ENCODE peak calls at places on chromosome 17, in six cellular contexts. One of them, this sample, is unnamed.
A peak's percentile ranks its signal among the peaks of the same experiment; 100 is the strongest.

GRCh38 chr17:68198931-68199836 is 48.7 kb upstream of the AMZ2 start:
- DNase-seq in stomach: no peak
- DNase-seq in adrenal gland: no peak
- DNase-seq in right lobe of liver: no peak
- DNase-seq in breast epithelium: no peak
- DNase-seq in heart left ventricle: no peak
- DNase-seq in this sample: no peak

GRCh38 chr17:82313195-82314011 is 4.0 kb downstream of the CD7 start:
- DNase-seq in stomach: no peak
- DNase-seq in adrenal gland: no peak
- DNase-seq in right lobe of liver: no peak
- DNase-seq in breast epithelium: no peak
- DNase-seq in heart left ventricle: no peak
- DNase-seq in this sample: no peak

GRCh38 chr17:69314246-69315030 is 12.5 kb downstream of the ABCA5 start:
- DNase-seq in stomach: no peak
- DNase-seq in adrenal gland: no peak
- DNase-seq in right lobe of liver: no peak
- DNase-seq in breast epithelium: no peak
- DNase-seq in heart left ventricle: no peak
- DNase-seq in this sample: no peak

GRCh38 chr17:59634632-59635561 is 15.2 kb downstream of the CLTC start:
- DNase-seq in stomach: no peak
- DNase-seq in adrenal gland: no peak
- DNase-seq in right lobe of liver: no peak
- DNase-seq in breast epithelium: no peak
- DNase-seq in heart left ventricle: no peak
- DNase-seq in this sample: no peak

GRCh38 chr17:32192379-32192778 is 50.1 kb downstream of the RHOT1 start:
- DNase-seq in stomach: no peak
- DNase-seq in adrenal gland: no peak
- DNase-seq in right lobe of liver: no peak
- DNase-seq in breast epithelium: no peak
- DNase-seq in heart left ventricle: no peak
- DNase-seq in this sample: no peak

GRCh38 chr17:17679748-17680147 is 1.5 kb upstream of the RAI1 start:
- DNase-seq in stomach: no peak
- DNase-seq in adrenal gland: no peak
- DNase-seq in right lobe of liver: no peak
- DNase-seq in breast epithelium: no peak
- DNase-seq in heart left ventricle: no peak
- DNase-seq in this sample: no peak

GRCh38 chr17:82160081-82160480 is 52.6 kb downstream of the CCDC57 start:
- DNase-seq in stomach: no peak
- DNase-seq in adrenal gland: no peak
- DNase-seq in right lobe of liver: no peak
- DNase-seq in breast epithelium: no peak
- DNase-seq in heart left ventricle: no peak
- DNase-seq in this sample: no peak

GRCh38 chr17:75031972-75032895 is 14.5 kb downstream of the ATP5PD start:
- DNase-seq in stomach: peak; percentile 51
- DNase-seq in adrenal gland: peak; percentile 83
- DNase-seq in right lobe of liver: peak; percentile 58
- DNase-seq in breast epithelium: peak; percentile 77
- DNase-seq in heart left ventricle: peak; percentile 76
- DNase-seq in this sample: no peak

GRCh38 chr17:50565559-50566350 is 5.2 kb downstream of the CACNA1G start:
- DNase-seq in stomach: no peak
- DNase-seq in adrenal gland: no peak
- DNase-seq in right lobe of liver: no peak
- DNase-seq in breast epithelium: no peak
- DNase-seq in heart left ventricle: no peak
- DNase-seq in this sample: no peak

GRCh38 chr17:77349976-77350830 is 209.4 kb downstream of the SEC14L1 start:
- DNase-seq in stomach: peak; percentile 18
- DNase-seq in adrenal gland: peak; percentile 77
- DNase-seq in right lobe of liver: no peak
- DNase-seq in breast epithelium: no peak
- DNase-seq in heart left ventricle: peak; percentile 30
- DNase-seq in this sample: no peak

GRCh38 chr17:76353004-76353598 is 615 bp downstream of the PRPSAP1 start:
- DNase-seq in stomach: peak; percentile 34
- DNase-seq in adrenal gland: peak; percentile 38
- DNase-seq in right lobe of liver: peak; percentile 57
- DNase-seq in breast epithelium: no peak
- DNase-seq in heart left ventricle: peak; percentile 28
- DNase-seq in this sample: peak; percentile 70

GRCh38 chr17:17832040-17832363 is 4.8 kb downstream of the SREBF1 start:
- DNase-seq in stomach: no peak
- DNase-seq in adrenal gland: no peak
- DNase-seq in right lobe of liver: no peak
- DNase-seq in breast epithelium: no peak
- DNase-seq in heart left ventricle: no peak
- DNase-seq in this sample: no peak

GRCh38 chr17:40517981-40518380 is 16.6 kb upstream of the TNS4 start:
- DNase-seq in stomach: no peak
- DNase-seq in adrenal gland: peak; percentile 35
- DNase-seq in right lobe of liver: no peak
- DNase-seq in breast epithelium: no peak
- DNase-seq in heart left ventricle: no peak
- DNase-seq in this sample: no peak

GRCh38 chr17:40563371-40564052 is 1.8 kb downstream of the CCR7 start:
- DNase-seq in stomach: peak; percentile 20
- DNase-seq in adrenal gland: no peak
- DNase-seq in right lobe of liver: peak; percentile 23
- DNase-seq in breast epithelium: no peak
- DNase-seq in heart left ventricle: no peak
- DNase-seq in this sample: no peak

GRCh38 chr17:40551874-40552768 is 13.2 kb downstream of the CCR7 start:
- DNase-seq in stomach: peak; percentile 29
- DNase-seq in adrenal gland: peak; percentile 37
- DNase-seq in right lobe of liver: peak; percentile 61
- DNase-seq in breast epithelium: peak; percentile 57
- DNase-seq in heart left ventricle: no peak
- DNase-seq in this sample: no peak

GRCh38 chr17:40481106-40481505 is 20.3 kb downstream of the TNS4 start:
- DNase-seq in stomach: no peak
- DNase-seq in adrenal gland: no peak
- DNase-seq in right lobe of liver: no peak
- DNase-seq in breast epithelium: no peak
- DNase-seq in heart left ventricle: no peak
- DNase-seq in this sample: no peak

GRCh38 chr17:67359960-67360817 is 6.2 kb downstream of the PSMD12 start:
- DNase-seq in stomach: no peak
- DNase-seq in adrenal gland: no peak
- DNase-seq in right lobe of liver: no peak
- DNase-seq in breast epithelium: no peak
- DNase-seq in heart left ventricle: no peak
- DNase-seq in this sample: no peak

GRCh38 chr17:59714255-59714654 is 6.8 kb downstream of the VMP1 start:
- DNase-seq in stomach: no peak
- DNase-seq in adrenal gland: no peak
- DNase-seq in right lobe of liver: no peak
- DNase-seq in breast epithelium: no peak
- DNase-seq in heart left ventricle: no peak
- DNase-seq in this sample: no peak

GRCh38 chr17:72318131-72318530 is 197.3 kb downstream of the SOX9 start:
- DNase-seq in stomach: no peak
- DNase-seq in adrenal gland: no peak
- DNase-seq in right lobe of liver: no peak
- DNase-seq in breast epithelium: no peak
- DNase-seq in heart left ventricle: no peak
- DNase-seq in this sample: no peak

GRCh38 chr17:28657756-28658155 is 4.0 kb downstream of the SDF2 start:
- DNase-seq in stomach: no peak
- DNase-seq in adrenal gland: peak; percentile 51
- DNase-seq in right lobe of liver: no peak
- DNase-seq in breast epithelium: no peak
- DNase-seq in heart left ventricle: no peak
- DNase-seq in this sample: no peak

GRCh38 chr17:69093279-69093789 is 32.6 kb upstream of the ABCA9 start:
- DNase-seq in stomach: no peak
- DNase-seq in adrenal gland: peak; percentile 24
- DNase-seq in right lobe of liver: no peak
- DNase-seq in breast epithelium: no peak
- DNase-seq in heart left ventricle: no peak
- DNase-seq in this sample: no peak

GRCh38 chr17:61294777-61295176 is 104.9 kb upstream of the TBX2 start:
- DNase-seq in stomach: no peak
- DNase-seq in adrenal gland: no peak
- DNase-seq in right lobe of liver: no peak
- DNase-seq in breast epithelium: no peak
- DNase-seq in heart left ventricle: no peak
- DNase-seq in this sample: no peak

GRCh38 chr17:78872486-78872885 is 30.5 kb downstream of the CEP295NL start:
- DNase-seq in stomach: no peak
- DNase-seq in adrenal gland: no peak
- DNase-seq in right lobe of liver: no peak
- DNase-seq in breast epithelium: no peak
- DNase-seq in heart left ventricle: peak; percentile 4
- DNase-seq in this sample: no peak
- TF ChIP-seq POLR2A in stomach: no peak
- TF ChIP-seq POLR2A in adrenal gland: no peak
- TF ChIP-seq POLR2A in right lobe of liver: no peak
- TF ChIP-seq POLR2A in breast epithelium: no peak
- TF ChIP-seq POLR2A in heart left ventricle: no peak
- TF ChIP-seq POLR2A in this sample: no peak

DNA sequence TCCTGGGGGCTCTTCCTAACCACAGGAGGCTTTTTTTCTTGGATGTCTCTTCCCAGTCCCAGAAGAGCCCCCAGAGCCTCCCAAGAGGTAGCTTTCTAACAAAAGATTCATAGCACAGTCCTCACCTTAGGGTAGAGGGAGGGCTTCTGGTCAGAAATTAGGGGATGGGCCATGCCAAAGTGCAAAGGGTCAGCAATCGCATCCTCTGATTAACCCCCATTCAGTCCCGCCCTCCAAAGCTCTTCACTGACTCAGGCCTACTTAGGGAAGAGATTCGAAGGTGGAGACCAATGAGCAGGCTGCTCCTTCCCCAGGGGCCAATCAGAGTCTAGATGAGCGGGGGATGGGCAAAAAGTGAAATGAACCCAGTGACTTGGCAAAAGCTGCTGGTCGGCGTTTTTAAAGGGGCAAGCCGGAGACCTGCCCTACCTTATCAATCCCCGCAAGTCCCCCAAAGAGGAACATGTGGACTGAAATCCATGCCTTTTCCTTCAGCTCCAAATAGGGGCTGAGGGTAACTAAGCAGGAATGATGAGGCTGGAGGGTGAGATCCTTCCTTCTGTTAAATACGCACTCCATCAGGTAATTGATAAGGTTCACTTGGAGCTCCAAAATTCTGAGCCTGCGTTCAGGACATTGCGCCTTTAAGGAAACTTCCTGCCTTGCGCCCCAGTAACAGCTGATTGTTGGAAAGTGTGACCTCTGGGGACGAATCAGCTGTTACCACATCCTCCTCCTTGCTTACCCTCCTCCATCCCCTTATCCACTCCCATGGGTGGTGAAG is 6.9 kb upstream of the TLCD2 start:
- DNase-seq in stomach: peak; percentile 93
- DNase-seq in adrenal gland: peak; percentile 98
- DNase-seq in right lobe of liver: peak; percentile 92
- DNase-seq in breast epithelium: peak; percentile 95
- DNase-seq in heart left ventricle: peak; percentile 96
- DNase-seq in this sample: peak; percentile 92
- TF ChIP-seq POLR2A in stomach: peak; percentile 7
- TF ChIP-seq POLR2A in adrenal gland: peak; percentile 35
- TF ChIP-seq POLR2A in right lobe of liver: peak; percentile 81
- TF ChIP-seq POLR2A in breast epithelium: no peak
- TF ChIP-seq POLR2A in heart left ventricle: peak; percentile 37
- TF ChIP-seq POLR2A in this sample: peak; percentile 48

DNA sequence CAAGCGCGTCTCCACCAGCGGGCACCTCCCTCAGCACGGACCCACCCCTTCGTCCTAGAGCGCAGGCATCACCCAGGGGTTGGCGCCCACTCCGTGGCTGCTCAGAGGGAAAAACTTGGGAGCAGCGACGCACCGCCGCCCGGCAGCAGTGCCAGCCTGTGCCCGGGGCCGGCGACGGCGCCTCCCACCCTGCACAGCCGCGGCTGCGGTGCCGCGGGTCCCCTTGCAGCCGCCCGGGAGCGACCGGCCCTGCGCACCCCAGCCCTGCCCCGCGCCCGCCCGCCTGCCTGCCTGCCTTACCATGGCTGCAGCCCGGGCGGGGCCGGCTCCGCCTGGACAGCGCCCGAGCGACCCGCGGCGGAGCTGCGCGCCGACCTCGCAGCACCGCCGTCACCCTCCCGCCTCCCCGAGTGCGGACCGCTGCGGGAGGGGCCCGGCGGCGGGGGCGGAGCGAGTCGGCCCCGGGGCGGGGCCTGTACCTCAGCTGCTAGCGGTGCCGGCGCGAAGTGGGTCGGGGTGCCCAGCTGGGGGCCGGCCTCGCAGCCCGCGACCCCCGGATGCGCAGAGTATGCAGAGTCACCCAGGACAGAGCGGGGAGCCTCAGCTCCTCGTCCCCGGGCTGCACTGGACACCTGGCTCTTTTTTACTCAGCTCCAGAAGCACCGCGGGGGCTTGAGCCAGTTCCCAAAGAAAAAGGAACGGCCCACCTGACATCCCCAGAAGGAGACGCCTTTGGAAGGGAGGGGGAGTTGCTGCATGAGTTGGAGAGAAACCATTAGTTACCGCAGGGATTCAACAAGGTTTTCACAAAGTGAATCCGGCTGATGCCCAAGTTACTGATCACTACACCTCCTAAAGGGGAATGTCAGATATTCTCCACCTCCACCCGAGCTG is 17.5 kb upstream of the MTMR4 start:
- DNase-seq in stomach: peak; percentile 68
- DNase-seq in adrenal gland: peak; percentile 79
- DNase-seq in right lobe of liver: peak; percentile 79
- DNase-seq in breast epithelium: no peak
- DNase-seq in heart left ventricle: peak; percentile 68
- DNase-seq in this sample: peak; percentile 77
- TF ChIP-seq POLR2A in stomach: no peak
- TF ChIP-seq POLR2A in adrenal gland: peak; percentile 68
- TF ChIP-seq POLR2A in right lobe of liver: peak; percentile 59
- TF ChIP-seq POLR2A in breast epithelium: no peak
- TF ChIP-seq POLR2A in heart left ventricle: no peak
- TF ChIP-seq POLR2A in this sample: no peak

DNA sequence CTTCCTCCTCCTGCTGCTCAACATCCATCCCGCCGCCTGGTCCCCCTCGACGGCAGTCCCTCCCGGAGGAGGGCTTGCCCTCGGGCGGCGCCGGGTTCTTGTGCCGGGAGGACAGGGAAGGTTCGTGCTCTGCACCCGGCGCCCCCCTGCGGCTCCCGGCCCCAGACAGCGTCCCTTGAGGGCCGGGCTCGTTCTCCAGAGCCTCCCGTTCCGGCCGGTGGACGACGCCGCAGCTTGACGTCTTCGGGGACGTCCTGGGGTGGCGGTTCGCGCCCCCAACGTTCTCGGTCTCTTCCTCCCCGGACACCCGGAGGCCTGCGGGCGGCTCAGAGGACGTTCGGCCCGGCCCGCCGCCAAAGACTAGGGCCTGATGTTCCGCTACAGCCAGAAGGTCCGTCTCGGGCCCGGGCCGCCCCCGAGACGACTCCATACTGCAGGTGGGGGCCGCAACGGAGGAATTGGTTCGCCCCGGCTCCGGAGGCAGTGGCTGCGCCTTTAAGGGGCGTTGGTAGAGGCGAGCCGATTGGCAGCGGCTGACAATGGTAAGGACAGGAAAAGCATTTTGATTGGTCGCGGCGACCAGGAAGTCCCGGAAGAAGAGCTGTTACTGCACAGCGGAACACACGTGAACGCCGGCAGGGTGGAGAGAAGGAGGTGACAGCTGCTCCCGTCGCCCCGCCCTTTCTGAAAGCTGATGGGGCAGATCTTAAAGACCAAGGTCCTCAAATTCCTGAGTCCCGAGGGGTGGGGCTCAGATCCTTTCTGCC is at the start of gene BORCS6:
- DNase-seq in stomach: peak; percentile 97
- DNase-seq in adrenal gland: peak; percentile 99
- DNase-seq in right lobe of liver: peak; percentile 99
- DNase-seq in breast epithelium: peak; percentile 98
- DNase-seq in heart left ventricle: peak; percentile 99
- DNase-seq in this sample: peak; percentile 80
- TF ChIP-seq POLR2A in stomach: peak; percentile 24
- TF ChIP-seq POLR2A in adrenal gland: peak; percentile 42
- TF ChIP-seq POLR2A in right lobe of liver: peak; percentile 69
- TF ChIP-seq POLR2A in breast epithelium: peak; percentile 59
- TF ChIP-seq POLR2A in heart left ventricle: no peak
- TF ChIP-seq POLR2A in this sample: peak; percentile 66